ENCODE peak calls at places on chromosome 16, in four cellular contexts. L is CD8-positive, alpha-beta memory T cell; I is CD4-positive, alpha-beta memory T cell; S is colonic mucosa. M is an unnamed sample.

GRCh38 chr16:29126621-29127020 is 141.8 kb downstream of the LAT start:
- DNase-seq in L (no peak), I (no peak), S (no peak), M (no peak)

GRCh38 chr16:66026211-66026610 is 340.3 kb upstream of the CDH5 start:
- DNase-seq in L (no peak), I (no peak), S (no peak), M (no peak)

GRCh38 chr16:51024703-51025102 is 126.4 kb downstream of the SALL1 start:
- DNase-seq in L (no peak), I (no peak), S (no peak), M (no peak)

GRCh38 chr16:46748775-46749705 is 896 bp upstream of the MYLK3 start:
- DNase-seq in L (no peak), I (no peak), S (no peak), M (no peak)

GRCh38 chr16:10362077-10362863 is 23.6 kb upstream of the ATF7IP2 start:
- DNase-seq in L (no peak), I (peak), S (no peak), M (no peak)

GRCh38 chr16:67648088-67648763 is 3.3 kb downstream of the CARMIL2 start:
- DNase-seq in L (no peak), I (no peak), S (no peak), M (no peak)

GRCh38 chr16:89087922-89088321 is 5.7 kb upstream of the ACSF3 start:
- DNase-seq in L (no peak), I (no peak), S (no peak), M (no peak)

GRCh38 chr16:58614860-58615259 is 14.8 kb downstream of the CNOT1 start:
- DNase-seq in L (no peak), I (no peak), S (no peak), M (no peak)

GRCh38 chr16:73058616-73059409 is 10.9 kb upstream of the ZFHX3 start:
- DNase-seq in L (no peak), I (no peak), S (no peak), M (no peak)

GRCh38 chr16:9177861-9178260 is 86.4 kb downstream of the HAPSTR1 start:
- DNase-seq in L (no peak), I (no peak), S (no peak), M (no peak)

GRCh38 chr16:67537270-67537635 is 8.6 kb downstream of the RIPOR1 start:
- DNase-seq in L (peak), I (peak), S (peak), M (no peak)

GRCh38 chr16:8736123-8736680 is 61.2 kb downstream of the TMEM186 start:
- DNase-seq in L (no peak), I (no peak), S (no peak), M (no peak)

GRCh38 chr16:57146735-57147134 is 39.1 kb downstream of the PSME3IP1 start:
- DNase-seq in L (no peak), I (no peak), S (no peak), M (no peak)

GRCh38 chr16:20944861-20945390 is 44.4 kb downstream of the LYRM1 start:
- DNase-seq in L (no peak), I (peak), S (no peak), M (peak)

GRCh38 chr16:70473446-70474319 is 19.3 kb downstream of the FCSK start:
- DNase-seq in L (no peak), I (no peak), S (no peak), M (no peak)

GRCh38 chr16:54931041-54931756 is 534 bp downstream of the IRX5 start:
- DNase-seq in L (no peak), I (peak), S (no peak), M (no peak)

GRCh38 chr16:16124438-16124837 is 98.9 kb downstream of the ABCC6 start:
- DNase-seq in L (no peak), I (no peak), S (no peak), M (no peak)

GRCh38 chr16:85350973-85351372 is 238.7 kb upstream of the CIBAR2 start:
- DNase-seq in L (no peak), I (no peak), S (peak), M (no peak)

GRCh38 chr16:15949210-15950166 is at the start of gene ABCC1:
- DNase-seq in L (peak), I (peak), S (peak), M (peak)

GRCh38 chr16:73051903-73052302 is 4.0 kb upstream of the ZFHX3 start:
- DNase-seq in L (no peak), I (no peak), S (no peak), M (no peak)

GRCh38 chr16:3536851-3537250 is 36.0 kb downstream of the CLUAP1 start:
- DNase-seq in L (no peak), I (no peak), S (no peak), M (no peak)

GRCh38 chr16:17104654-17105053 is 366.1 kb downstream of the XYLT1 start:
- DNase-seq in L (no peak), I (no peak), S (no peak), M (no peak)

GRCh38 chr16:85220125-85220839 is 108.0 kb upstream of the CIBAR2 start:
- DNase-seq in L (no peak), I (no peak), S (peak), M (no peak)

GRCh38 chr16:86566601-86566965 is at the start of gene FOXC2:
- DNase-seq in L (peak), I (no peak), S (peak), M (peak)

GRCh38 chr16:50699345-50700159 is 6.1 kb downstream of the NOD2 start:
- DNase-seq in L (no peak), I (no peak), S (no peak), M (no peak)

GRCh38 chr16:48687421-48688038 is 77.5 kb upstream of the N4BP1 start:
- DNase-seq in L (no peak), I (peak), S (peak), M (no peak)

GRCh38 chr16:80591071-80591935 is 50.5 kb downstream of the DYNLRB2 start:
- DNase-seq in L (peak), I (peak), S (no peak), M (peak)

GRCh38 chr16:18933501-18933900 is 7.3 kb upstream of the SMG1 start:
- DNase-seq in L (no peak), I (no peak), S (no peak), M (no peak)

GRCh38 chr16:57377080-57377841 is 5.0 kb downstream of the CX3CL1 start:
- DNase-seq in L (peak), I (no peak), S (no peak), M (no peak)

GRCh38 chr16:83915491-83915890 is 16.6 kb downstream of the MLYCD start:
- DNase-seq in L (no peak), I (no peak), S (no peak), M (no peak)

DNA sequence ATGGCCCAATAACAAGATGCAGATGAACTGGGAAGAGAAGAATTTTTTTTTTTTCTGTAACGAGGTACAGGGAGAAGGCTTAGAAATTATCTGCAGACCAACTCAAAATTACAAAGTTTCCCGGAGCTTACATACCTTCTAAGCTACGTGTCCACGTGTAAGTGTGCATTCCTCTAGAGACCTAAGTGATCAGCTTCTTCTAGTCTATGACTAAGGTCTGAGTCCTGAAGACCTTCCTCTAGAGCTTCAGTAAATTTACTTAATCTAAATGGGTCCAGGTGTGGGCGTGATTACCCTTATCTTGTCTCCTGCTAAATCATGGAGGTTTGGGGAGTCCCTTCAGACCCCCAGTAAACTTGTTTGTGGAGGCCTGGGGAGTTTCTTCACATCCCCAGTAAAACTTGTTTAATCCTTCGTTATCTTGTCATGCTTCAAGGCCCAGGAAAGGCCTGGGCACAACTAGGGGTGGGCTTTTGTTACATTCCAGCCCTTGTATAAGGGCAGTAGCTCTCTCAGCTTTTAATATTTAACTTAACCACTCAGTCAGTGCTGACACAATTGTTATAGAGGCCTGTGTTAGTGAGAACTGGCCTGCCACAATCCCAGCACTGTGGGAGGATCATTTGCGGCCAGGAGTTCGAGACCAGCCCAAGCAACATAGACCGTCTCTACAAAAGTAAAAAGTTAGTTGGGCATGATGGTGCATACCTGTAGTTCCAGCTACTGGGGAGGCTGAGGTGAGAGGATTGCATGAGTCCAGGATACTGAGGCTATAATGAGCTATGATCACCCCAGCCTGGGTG is 342.3 kb downstream of the SNX29 start:
- DNase-seq in L (no peak), I (no peak), S (no peak), M (no peak)
- H3K27ac ChIP-seq in L (no peak), I (no peak), S (no peak), M (no peak)

GRCh38 chr16:75305364-75306101 is 54.1 kb upstream of the BCAR1 start:
- DNase-seq in L (peak), I (peak), S (peak), M (peak)
- H3K4me3 ChIP-seq in L (no peak), I (no peak), S (no peak), M (no peak)

DNA sequence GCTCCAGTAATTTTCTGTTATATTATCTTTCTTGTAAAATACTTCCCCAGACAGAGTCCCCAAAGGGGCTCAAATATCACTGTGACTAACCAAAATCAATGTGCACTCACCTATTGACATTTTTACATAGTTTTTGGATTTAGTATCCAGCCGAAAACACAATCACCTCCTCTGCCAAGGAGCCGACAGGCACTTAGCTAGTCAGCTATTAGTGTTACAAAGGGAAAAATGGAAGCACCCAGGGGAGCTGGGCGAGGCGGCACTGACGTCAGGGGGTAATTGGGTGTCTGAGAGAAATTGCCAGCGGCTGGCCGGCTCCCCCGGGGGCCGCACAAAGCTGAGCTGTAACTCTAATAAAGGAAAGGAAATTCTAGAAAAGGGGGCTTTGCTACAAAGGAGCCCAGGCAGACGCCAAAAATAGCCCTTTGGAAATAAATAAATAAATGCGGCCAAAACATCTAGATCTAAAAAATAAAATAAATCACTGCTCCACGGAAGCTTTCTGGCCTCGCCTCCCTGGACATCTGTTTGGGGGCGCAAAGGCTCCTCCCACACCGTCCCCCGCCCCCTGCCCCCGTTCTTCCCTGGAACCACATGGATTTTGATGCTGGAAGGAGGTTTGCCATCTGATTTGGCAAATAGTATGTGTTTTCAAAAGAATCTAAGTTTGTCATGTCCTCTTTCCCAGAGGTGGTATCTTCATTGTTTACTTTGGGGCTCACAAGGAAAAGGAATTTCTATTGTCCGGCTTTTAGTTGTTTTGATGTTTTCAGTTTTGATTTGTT is 156.8 kb downstream of the ZNF423 start:
- DNase-seq in L (no peak), I (no peak), S (no peak), M (no peak)
- H3K27ac ChIP-seq in L (no peak), I (no peak), S (no peak), M (no peak)

DNA sequence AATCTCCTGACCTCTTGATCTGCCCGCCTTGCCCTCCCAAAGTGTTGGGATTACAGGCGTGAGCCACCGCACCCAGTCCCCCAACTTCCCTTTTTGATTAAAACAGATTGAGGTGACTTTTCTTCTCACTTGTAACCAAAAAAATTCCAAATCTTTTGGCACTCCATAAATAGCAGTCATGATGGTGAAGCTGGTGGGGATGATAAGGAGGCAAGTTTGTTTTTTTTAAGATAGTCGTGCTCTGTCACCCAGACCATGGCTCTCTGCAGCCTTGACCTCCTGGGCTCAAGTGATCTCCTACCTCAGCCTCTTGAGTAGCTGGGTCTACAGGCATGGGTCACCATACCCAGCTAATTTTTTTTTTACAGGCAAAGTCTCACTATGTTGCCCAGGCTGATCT is 34.7 kb upstream of the PLCG2 start:
- DNase-seq in L (no peak), I (no peak), S (no peak), M (no peak)
- H3K4me3 ChIP-seq in L (no peak), I (no peak), S (no peak), M (no peak)

M was measured in naive thymus-derived CD4-positive, alpha-beta T cell.